ENCODE peak calls at places on chromosomes 4 and X, in five cellular contexts. One of them, this sample, is unnamed.

GRCh38 chr4:56684320-56684719 is 3.2 kb upstream of the HOPX start:
- DNase-seq in COLO829: peak
- DNase-seq in pulmonary artery endothelial cell: no peak
- DNase-seq in brain microvascular endothelial cell: peak
- DNase-seq in transverse colon: no peak
- DNase-seq in this sample: no peak

GRCh38 chr4:43331226-43332078 is 438.9 kb downstream of the GRXCR1 start:
- DNase-seq in transverse colon: no peak
- DNase-seq in pulmonary artery endothelial cell: no peak
- DNase-seq in brain microvascular endothelial cell: peak
- DNase-seq in COLO829: no peak
- DNase-seq in this sample: peak

GRCh38 chr4:88514557-88515511 is 8.7 kb downstream of the PYURF start:
- DNase-seq in transverse colon: no peak
- DNase-seq in COLO829: no peak
- DNase-seq in pulmonary artery endothelial cell: no peak
- DNase-seq in brain microvascular endothelial cell: no peak
- DNase-seq in this sample: no peak

GRCh38 chr4:52573551-52573950 is 85.5 kb downstream of the USP46 start:
- DNase-seq in COLO829: no peak
- DNase-seq in brain microvascular endothelial cell: no peak
- DNase-seq in pulmonary artery endothelial cell: no peak
- DNase-seq in transverse colon: no peak
- DNase-seq in this sample: no peak

GRCh38 chr4:128424524-128425195 is 137.0 kb upstream of the PGRMC2 start:
- DNase-seq in COLO829: no peak
- DNase-seq in transverse colon: no peak
- DNase-seq in brain microvascular endothelial cell: no peak
- DNase-seq in pulmonary artery endothelial cell: no peak
- DNase-seq in this sample: no peak

GRCh38 chrX:34300871-34301270 is 168.8 kb upstream of the FAM47A start:
- DNase-seq in pulmonary artery endothelial cell: peak
- DNase-seq in brain microvascular endothelial cell: peak
- DNase-seq in transverse colon: no peak
- DNase-seq in COLO829: peak
- DNase-seq in this sample: peak

GRCh38 chr4:188701952-188702351 is 562.7 kb downstream of the TRIML1 start:
- DNase-seq in transverse colon: no peak
- DNase-seq in brain microvascular endothelial cell: no peak
- DNase-seq in pulmonary artery endothelial cell: no peak
- DNase-seq in COLO829: no peak
- DNase-seq in this sample: no peak

GRCh38 chrX:858542-859078 is 228.0 kb downstream of the SHOX start:
- DNase-seq in transverse colon: no peak
- DNase-seq in brain microvascular endothelial cell: no peak
- DNase-seq in COLO829: no peak
- DNase-seq in pulmonary artery endothelial cell: no peak
- DNase-seq in this sample: no peak

GRCh38 chr4:38873290-38873949 is 5.8 kb downstream of the FAM114A1 start:
- DNase-seq in brain microvascular endothelial cell: no peak
- DNase-seq in transverse colon: no peak
- DNase-seq in COLO829: no peak
- DNase-seq in pulmonary artery endothelial cell: no peak
- DNase-seq in this sample: no peak